ENCODE peak calls at places on chromosomes 13 and 19, in six cellular contexts. G is dorsolateral prefrontal cortex, C is sciatic nerve, N is neural crest cell, Q is hepatic stellate cell, W is hepatocyte. T is an unnamed sample.
A peak's percentile ranks its signal among the peaks of the same experiment; 100 is the strongest.

GRCh38 chr13:46166947-46167610 is 14.9 kb downstream of the LCP1 start:
- DNase-seq in W (no peak), Q (no peak), C (no peak), G (no peak), N (no peak), T (no peak)

GRCh38 chr13:99805361-99805760 is 166.2 kb downstream of the ZIC5 start:
- DNase-seq in N (no peak), G (no peak), Q (no peak), W (no peak), C (no peak), T (no peak)

GRCh38 chr19:4688587-4688986 is 18.4 kb upstream of the MYDGF start:
- DNase-seq in C (no peak), N (no peak), Q (no peak), W (no peak), G (no peak), T (no peak)

GRCh38 chr19:48249502-48250014 is 6.2 kb downstream of the CARD8 start:
- DNase-seq in Q (no peak), C (peak; percentile 72), G (no peak), W (no peak), N (no peak), T (peak; percentile 4)

GRCh38 chr13:75705395-75705794 is 69.3 kb downstream of the LMO7 start:
- DNase-seq in G (no peak), W (no peak), Q (no peak), C (no peak), N (no peak), T (no peak)

GRCh38 chr13:42474954-42475353 is 99.0 kb upstream of the TNFSF11 start:
- DNase-seq in N (no peak), W (no peak), C (no peak), G (no peak), Q (no peak), T (no peak)

GRCh38 chr13:75968103-75968838 is 332.1 kb downstream of the LMO7 start:
- DNase-seq in N (no peak), W (no peak), Q (no peak), G (no peak), C (no peak), T (no peak)

GRCh38 chr13:20525144-20525600 is 485 bp downstream of the CRYL1 start:
- DNase-seq in C (no peak), Q (peak; percentile 19), G (peak; percentile 50), N (no peak), W (peak; percentile 50), T (peak; percentile 66)

GRCh38 chr13:100234524-100235136 is 145.7 kb downstream of the PCCA start:
- DNase-seq in W (no peak), G (no peak), Q (no peak), C (no peak), N (no peak), T (no peak)

GRCh38 chr19:5953680-5954213 is 24.2 kb downstream of the RANBP3 start:
- DNase-seq in W (no peak), G (no peak), Q (no peak), C (no peak), N (no peak), T (no peak)

GRCh38 chr19:574658-575526 is 2.5 kb downstream of the BSG start:
- DNase-seq in N (no peak), Q (no peak), C (peak; percentile 51), W (peak; percentile 55), G (no peak), T (peak; percentile 31)